ENCODE peak calls at places on chromosomes 6 and 20, in nine cellular contexts. P is A673; N is uterus; V is brain microvascular endothelial cell; S is CD8-positive, alpha-beta memory T cell; W is heart right ventricle; Q is sigmoid colon; D is testis; C is stomach. U is an unnamed sample. For H3K36me3, the result is how much of the 10 kb centered on the place peaks cover.

GRCh38 chr6:167684276-167685104 is 142.2 kb upstream of the AFDN start:
- DNase-seq in P (no peak), N (no peak), V (no peak), S (no peak), W (no peak), Q (no peak), D (no peak), C (peak), U (no peak)

GRCh38 chr6:31620586-31621319 is at the start of gene PRRC2A:
- DNase-seq in P (peak), N (no peak), V (peak), S (no peak), W (peak), Q (peak), D (peak), C (peak), U (peak)

GRCh38 chr6:149545258-149545753 is 537 bp downstream of the PPIL4 start:
- DNase-seq in P (peak), N (peak), V (peak), S (peak), W (peak), Q (peak), D (peak), C (peak), U (peak)

GRCh38 chr6:136050475-136050874 is 199.0 kb downstream of the PDE7B start:
- DNase-seq in P (no peak), N (no peak), V (no peak), S (no peak), W (no peak), Q (no peak), D (no peak), C (no peak), U (no peak)

GRCh38 chr6:39932386-39932785 is 1.9 kb downstream of the MOCS1 start:
- DNase-seq in P (no peak), N (no peak), V (no peak), S (no peak), W (no peak), Q (no peak), D (no peak), C (no peak), U (no peak)

GRCh38 chr6:2921520-2922115 is 18.5 kb upstream of the SERPINB9 start:
- DNase-seq in P (no peak), N (no peak), V (no peak), S (no peak), W (no peak), Q (no peak), D (no peak), C (peak), U (no peak)

GRCh38 chr20:50664248-50664647 is 27.1 kb downstream of the RIPOR3 start:
- DNase-seq in P (no peak), N (no peak), V (no peak), S (no peak), W (peak), Q (no peak), D (no peak), C (no peak), U (peak)

GRCh38 chr6:100518588-100518987 is 53.9 kb upstream of the SIM1 start:
- DNase-seq in P (no peak), N (no peak), V (no peak), S (no peak), W (no peak), Q (no peak), D (no peak), C (no peak), U (no peak)

GRCh38 chr6:142945071-142945445 is at the start of gene HIVEP2:
- DNase-seq in P (peak), N (peak), V (peak), S (peak), W (peak), Q (peak), D (peak), C (peak), U (peak)

GRCh38 chr6:36506617-36507016 is 40.7 kb downstream of the STK38 start:
- DNase-seq in P (no peak), N (no peak), V (no peak), S (no peak), W (no peak), Q (no peak), D (no peak), C (no peak), U (no peak)

GRCh38 chr20:44523746-44524145 is 1.9 kb upstream of the SERINC3 start:
- DNase-seq in P (no peak), N (no peak), V (no peak), S (no peak), W (no peak), Q (no peak), D (no peak), C (no peak), U (no peak)

GRCh38 chr20:44526129-44526528 is 4.3 kb upstream of the SERINC3 start:
- DNase-seq in P (peak), N (no peak), V (peak), S (no peak), W (no peak), Q (peak), D (no peak), C (no peak), U (no peak)

GRCh38 chr20:44527716-44528199 is 5.9 kb upstream of the SERINC3 start:
- DNase-seq in P (no peak), N (no peak), V (no peak), S (no peak), W (no peak), Q (no peak), D (no peak), C (no peak), U (no peak)

GRCh38 chr20:44521484-44522481 is at the start of gene SERINC3:
- DNase-seq in P (peak), N (peak), V (peak), S (peak), W (peak), Q (peak), D (peak), C (peak), U (peak)

GRCh38 chr20:44522841-44523240 is 971 bp upstream of the SERINC3 start:
- DNase-seq in P (no peak), N (no peak), V (no peak), S (no peak), W (no peak), Q (no peak), D (no peak), C (no peak), U (no peak)
- H3K27ac ChIP-seq in P (no peak), N (peak), V (peak), S (no peak), W (no peak), Q (peak), D (no peak), C (peak), U (no peak)

GRCh38 chr20:10641893-10642292 is 31.9 kb downstream of the JAG1 start:
- DNase-seq in P (no peak), N (no peak), V (no peak), S (no peak), W (no peak), Q (no peak), D (no peak), C (no peak), U (no peak)
- H3K36me3 ChIP-seq in P (half or more), N (under half), V (half or more), S (under half), W (half or more), Q (half or more), D (under half), C (half or more), U (under half)

GRCh38 chr20:32207626-32208498 is at the start of the genes PLAGL2 and POFUT1:
- DNase-seq in P (peak), N (peak), V (peak), S (peak), W (peak), Q (peak), D (peak), C (peak), U (peak)
- H3K4me3 ChIP-seq in P (peak), N (peak), V (peak), S (peak), W (peak), Q (peak), D (peak), C (peak), U (peak)

DNA sequence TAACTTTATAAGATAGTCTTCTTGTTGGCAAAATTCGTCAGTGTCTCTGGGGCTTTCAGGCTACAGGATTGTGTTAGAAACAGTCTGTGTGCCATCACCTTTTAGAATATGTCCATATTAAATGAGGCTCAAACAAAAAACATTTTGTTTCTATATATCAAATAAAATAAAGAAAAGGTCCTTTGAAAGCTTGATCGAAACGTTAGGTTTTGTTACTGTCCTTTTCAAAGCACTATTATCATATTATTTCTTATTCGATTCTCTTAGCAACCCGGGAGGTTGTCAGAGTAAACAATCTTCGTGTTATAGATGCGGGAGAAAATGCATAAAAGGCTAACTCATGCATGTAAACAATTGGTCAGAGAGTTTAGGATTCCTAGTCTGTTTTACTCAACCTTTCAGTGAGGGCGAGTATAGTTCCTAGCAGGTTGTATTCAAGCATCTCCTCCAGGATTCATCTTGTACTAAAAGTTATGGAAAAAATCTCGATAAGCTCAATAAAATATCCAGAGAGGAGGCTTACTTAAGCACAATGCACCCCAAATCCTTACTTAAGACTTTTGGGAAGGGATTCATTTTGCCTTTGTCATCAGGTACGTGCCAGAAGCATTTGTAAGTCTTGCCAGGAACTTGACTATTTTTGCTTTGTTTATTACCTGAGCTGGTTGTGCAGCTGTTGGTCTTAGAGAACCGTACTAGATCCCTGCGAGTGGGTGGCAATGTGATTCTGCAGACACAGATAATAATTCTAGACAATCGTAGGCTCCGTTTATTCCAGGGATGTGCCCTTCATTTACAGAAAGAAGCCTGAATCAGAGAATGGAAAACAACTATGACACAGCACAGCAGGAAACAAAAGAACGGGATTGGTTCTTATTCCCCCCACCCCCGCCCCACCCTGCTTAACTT is 159.6 kb upstream of the ZNF217 start:
- DNase-seq in P (peak), N (no peak), V (no peak), S (no peak), W (no peak), Q (no peak), D (no peak), C (no peak), U (no peak)
- H3K27ac ChIP-seq in P (peak), N (no peak), V (no peak), S (peak), W (no peak), Q (no peak), D (no peak), C (no peak), U (no peak)

DNA sequence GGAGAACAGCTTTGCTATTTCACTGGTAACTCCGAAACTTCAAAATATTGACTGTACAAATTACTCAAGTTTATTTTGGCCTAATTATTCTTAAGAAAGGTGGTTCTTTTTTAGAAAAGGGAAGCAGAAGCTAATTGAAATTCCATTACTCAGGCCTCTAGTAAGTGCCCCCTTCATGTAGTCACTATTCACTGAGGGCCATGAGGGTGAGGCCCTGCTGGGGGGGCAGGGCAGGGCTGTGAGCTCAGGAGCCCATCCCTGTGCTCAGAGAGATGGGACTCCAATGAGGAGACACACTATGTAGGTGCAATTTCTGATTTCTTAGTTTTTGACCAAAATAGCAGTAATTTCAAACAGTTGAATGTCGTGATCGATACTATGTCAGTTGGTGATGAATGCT is 139.8 kb downstream of the MAP3K4 start:
- DNase-seq in P (no peak), N (no peak), V (no peak), S (no peak), W (no peak), Q (no peak), D (no peak), C (no peak), U (no peak)
- H3K36me3 ChIP-seq in P (under half), N (under half), V (under half), S (under half), W (under half), Q (under half), D (under half), C (under half), U (under half)

GRCh38 chr6:34555328-34555727 is 801 bp downstream of the SPDEF start:
- DNase-seq in P (no peak), N (no peak), V (no peak), S (no peak), W (no peak), Q (no peak), D (no peak), C (no peak), U (no peak)

GRCh38 chr6:34553146-34553545 is 3.0 kb downstream of the SPDEF start:
- DNase-seq in P (no peak), N (no peak), V (no peak), S (no peak), W (no peak), Q (no peak), D (no peak), C (no peak), U (no peak)

GRCh38 chr6:34552620-34553019 is 3.5 kb downstream of the SPDEF start:
- DNase-seq in P (no peak), N (no peak), V (no peak), S (no peak), W (no peak), Q (no peak), D (no peak), C (no peak), U (no peak)

GRCh38 chr6:34554593-34555322 is 1.4 kb downstream of the SPDEF start:
- DNase-seq in P (no peak), N (no peak), V (no peak), S (no peak), W (no peak), Q (no peak), D (no peak), C (no peak), U (no peak)

DNA sequence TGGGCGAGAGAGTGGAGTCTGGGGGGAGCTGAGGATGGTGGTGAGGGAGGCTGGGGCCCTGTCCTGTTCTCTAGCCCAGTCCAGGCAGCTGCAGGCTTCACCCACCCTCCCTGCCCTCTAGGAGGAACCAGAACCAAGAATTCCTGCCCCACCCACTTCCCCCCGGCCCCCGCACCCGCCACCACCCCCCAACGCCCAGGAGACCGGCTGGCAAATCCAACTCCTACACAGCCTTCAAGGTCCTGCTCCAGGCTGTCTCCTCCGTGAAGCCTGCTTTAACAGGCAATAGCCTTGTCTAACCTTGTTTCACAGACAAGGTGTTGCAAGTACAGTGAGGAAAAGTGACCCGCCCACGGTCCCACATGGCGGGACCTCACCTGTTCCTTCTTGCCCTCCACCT is 2.4 kb downstream of the SPDEF start:
- DNase-seq in P (no peak), N (no peak), V (no peak), S (no peak), W (no peak), Q (no peak), D (no peak), C (no peak), U (no peak)
- H3K4me3 ChIP-seq in P (no peak), N (no peak), V (no peak), S (no peak), W (no peak), Q (no peak), D (no peak), C (no peak), U (no peak)

GRCh38 chr6:5731435-5731834 is 275.3 kb downstream of the NRN1 start:
- DNase-seq in P (no peak), N (no peak), V (no peak), S (no peak), W (no peak), Q (no peak), D (no peak), C (no peak), U (no peak)
- H3K27ac ChIP-seq in P (no peak), N (no peak), V (no peak), S (no peak), W (no peak), Q (no peak), D (no peak), C (no peak), U (no peak)

DNA sequence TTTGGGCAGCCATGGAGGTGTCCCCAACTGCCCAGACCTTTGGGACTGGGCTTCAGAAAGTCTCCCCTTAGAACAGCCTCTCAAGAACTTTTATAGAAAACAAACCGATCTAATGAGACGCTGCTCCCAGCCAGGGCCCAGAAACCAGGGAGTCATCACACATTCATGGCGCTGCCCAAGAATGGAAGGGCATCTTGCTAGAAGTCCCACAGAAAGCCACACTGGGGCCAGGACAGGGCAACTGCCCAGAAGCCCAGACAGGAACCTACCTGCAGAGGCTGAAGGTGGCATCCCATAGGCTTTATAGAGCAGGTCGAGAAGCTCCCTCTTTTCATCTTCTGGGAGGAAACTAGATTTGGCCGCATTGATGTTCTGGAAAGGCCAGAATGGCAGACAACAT is 31.5 kb downstream of the ADA start:
- DNase-seq in P (no peak), N (no peak), V (no peak), S (no peak), W (no peak), Q (no peak), D (no peak), C (no peak), U (no peak)
- H3K36me3 ChIP-seq in P (under half), N (under half), V (under half), S (under half), W (half or more), Q (under half), D (under half), C (half or more), U (under half)

DNA sequence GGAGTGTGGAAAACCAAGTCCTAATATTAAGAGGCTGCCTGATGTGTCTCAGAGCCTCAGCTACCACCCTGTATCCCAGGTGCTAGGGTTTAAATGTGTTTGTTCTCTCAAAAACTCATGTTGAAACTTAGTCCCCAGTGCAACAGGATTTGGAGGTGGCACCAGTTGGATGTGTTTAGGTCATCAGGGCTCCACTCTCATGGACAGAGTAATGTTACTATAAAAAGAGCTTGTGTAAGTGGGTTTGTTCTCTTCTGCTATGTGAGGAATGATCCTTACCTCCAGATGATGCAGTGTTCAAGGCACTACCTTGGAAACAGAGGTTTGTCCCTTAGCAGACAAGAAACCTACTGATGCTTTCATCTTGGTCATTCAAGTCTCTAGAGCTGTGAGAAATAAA is 164.9 kb upstream of the EPHA7 start:
- DNase-seq in P (no peak), N (no peak), V (no peak), S (no peak), W (no peak), Q (no peak), D (no peak), C (no peak), U (no peak)
- H3K4me3 ChIP-seq in P (no peak), N (no peak), V (no peak), S (no peak), W (no peak), Q (no peak), D (no peak), C (no peak), U (no peak)

DNA sequence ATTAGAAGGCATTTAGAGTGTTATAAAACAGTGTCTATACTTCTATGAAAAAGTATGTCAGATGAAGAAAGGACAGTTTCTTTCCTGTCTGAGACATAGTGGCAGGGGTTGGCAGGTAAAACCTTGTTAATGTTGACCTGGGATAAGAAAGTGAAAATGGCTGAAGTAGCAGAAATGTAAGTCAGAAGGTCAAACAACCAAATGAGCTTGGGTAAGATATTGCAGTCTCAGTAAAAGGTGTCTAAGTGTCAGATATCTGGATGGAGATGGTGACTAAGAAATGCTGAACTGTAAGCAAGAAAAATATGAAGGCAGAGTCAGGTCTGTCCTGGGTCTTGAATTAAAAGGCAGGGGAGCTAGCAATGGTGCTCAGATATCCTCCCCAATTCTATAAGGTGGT is 400.3 kb downstream of the CD109 start:
- DNase-seq in P (no peak), N (no peak), V (no peak), S (no peak), W (no peak), Q (no peak), D (no peak), C (no peak), U (no peak)
- H3K27ac ChIP-seq in P (no peak), N (no peak), V (no peak), S (no peak), W (no peak), Q (no peak), D (no peak), C (no peak), U (no peak)